ENCODE peak calls at places on chromosomes 6 and 20, in nine cellular contexts. Q, M, A, W, U, P, B, Z and E are unnamed samples.
A peak's percentile ranks its signal among the peaks of the same experiment; 100 is the strongest.

GRCh38 chr20:48791666-48792071 is 36.1 kb downstream of the PREX1 start:
- DNase-seq in Q (peak; percentile 62), M (no peak), A (no peak), W (peak; percentile 25), U (no peak), P (peak; percentile 81), B (no peak), Z (no peak), E (no peak)

GRCh38 chr20:51747182-51747911 is 20.8 kb downstream of the ATP9A start:
- DNase-seq in Q (no peak), M (peak; percentile 18), A (no peak), W (no peak), U (no peak), P (no peak), B (no peak), Z (no peak), E (no peak)

GRCh38 chr20:16125810-16126209 is 447.4 kb downstream of the KIF16B start:
- DNase-seq in Q (no peak), M (no peak), A (no peak), W (no peak), U (no peak), P (no peak), B (no peak), Z (no peak), E (no peak)

GRCh38 chr20:1375515-1375914 is 17.3 kb downstream of the FKBP1A start:
- DNase-seq in Q (peak; percentile 84), M (peak; percentile 71), A (no peak), W (no peak), U (no peak), P (peak; percentile 60), B (no peak), Z (peak; percentile 82), E (no peak)

GRCh38 chr6:130050230-130050629 is 31.8 kb downstream of the L3MBTL3 start:
- DNase-seq in Q (peak; percentile 47), M (no peak), A (no peak), W (no peak), U (no peak), P (peak; percentile 22), B (no peak), Z (no peak), E (no peak)

GRCh38 chr6:81758221-81758620 is 5.7 kb upstream of the TENT5A start:
- DNase-seq in Q (no peak), M (peak; percentile 76), A (no peak), W (no peak), U (no peak), P (no peak), B (no peak), Z (peak; percentile 58), E (no peak)

GRCh38 chr20:3238616-3239025 is 369 bp downstream of the SLC4A11 start:
- DNase-seq in Q (peak; percentile 54), M (peak; percentile 59), A (no peak), W (peak; percentile 39), U (peak; percentile 66), P (no peak), B (no peak), Z (peak; percentile 60), E (no peak)

GRCh38 chr6:7431594-7432390 is 42.2 kb downstream of the RIOK1 start:
- DNase-seq in Q (peak; percentile 5), M (no peak), A (no peak), W (no peak), U (no peak), P (no peak), B (no peak), Z (peak; percentile 40), E (no peak)

GRCh38 chr20:21157006-21157405 is 31.1 kb downstream of the KIZ start:
- DNase-seq in Q (no peak), M (no peak), A (no peak), W (no peak), U (no peak), P (no peak), B (no peak), Z (no peak), E (no peak)

GRCh38 chr20:22745194-22745500 is 160.8 kb upstream of the FOXA2 start:
- DNase-seq in Q (no peak), M (no peak), A (no peak), W (no peak), U (no peak), P (no peak), B (no peak), Z (no peak), E (no peak)

GRCh38 chr6:143549630-143550268 is 38.2 kb upstream of the FUCA2 start:
- DNase-seq in Q (no peak), M (no peak), A (peak; percentile 31), W (no peak), U (no peak), P (no peak), B (no peak), Z (no peak), E (peak; percentile 35)

GRCh38 chr6:134908906-134909516 is 40.9 kb downstream of the ALDH8A1 start:
- DNase-seq in Q (peak; percentile 97), M (peak; percentile 26), A (no peak), W (peak; percentile 91), U (no peak), P (peak; percentile 96), B (no peak), Z (peak; percentile 91), E (no peak)

GRCh38 chr6:40011844-40012243 is 77.6 kb upstream of the MOCS1 start:
- DNase-seq in Q (no peak), M (no peak), A (no peak), W (no peak), U (no peak), P (no peak), B (no peak), Z (no peak), E (no peak)

GRCh38 chr6:110566346-110567125 is 90.1 kb upstream of the SLC22A16 start:
- DNase-seq in Q (no peak), M (no peak), A (no peak), W (no peak), U (no peak), P (no peak), B (peak; percentile 71), Z (no peak), E (no peak)

DNA sequence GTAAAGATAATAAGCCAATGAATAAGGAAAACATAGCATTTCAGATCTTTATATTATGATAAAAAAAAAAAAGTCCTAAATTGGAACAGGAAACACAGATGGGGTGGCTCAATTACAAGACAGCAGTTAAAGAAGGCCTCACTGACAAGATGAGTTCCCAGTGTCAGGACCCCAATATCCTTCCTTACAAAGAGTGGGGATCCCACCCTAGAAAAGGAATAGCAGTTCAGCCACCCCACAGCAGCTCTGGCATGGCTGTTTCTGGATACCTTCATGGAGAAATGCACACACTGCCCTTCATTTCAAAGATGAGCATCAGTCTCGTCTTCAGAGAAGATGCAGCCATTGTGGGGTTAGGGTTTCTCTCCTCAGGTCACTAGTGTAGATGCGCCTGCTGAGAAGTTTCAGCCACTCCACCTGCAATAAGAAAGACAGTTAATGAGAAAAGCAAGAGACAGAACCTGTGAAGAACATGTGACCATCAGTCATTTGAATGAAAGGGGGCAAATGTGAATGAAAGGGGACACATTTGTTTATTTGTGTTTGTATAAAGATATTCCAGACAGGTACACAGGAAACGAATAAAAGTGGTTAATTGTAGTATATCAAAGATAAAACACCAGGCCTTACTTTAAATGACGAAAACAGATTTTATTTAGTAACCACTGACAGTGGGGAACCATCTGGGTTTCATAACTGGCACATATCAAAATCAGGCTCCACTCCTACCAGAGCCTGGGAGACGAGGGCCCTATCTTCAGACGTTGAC is 121.3 kb upstream of the PRSS16 start:
- DNase-seq in Q (no peak), M (no peak), A (no peak), W (no peak), U (no peak), P (no peak), B (no peak), Z (no peak), E (no peak)
- H3K4me3 ChIP-seq in Q (no peak overlapping the region), M (no peak overlapping the region), A (peak overlapping the region; percentile 72), W (no peak overlapping the region), U (peak overlapping the region; percentile 43), P (no peak overlapping the region), B (no peak overlapping the region), Z (no peak overlapping the region), E (peak overlapping the region; percentile 31)

GRCh38 chr6:139047677-139048076 is 19.1 kb downstream of the ABRACL start:
- DNase-seq in Q (no peak), M (no peak), A (no peak), W (no peak), U (no peak), P (no peak), B (no peak), Z (no peak), E (no peak)

GRCh38 chr6:139051396-139052070 is 23.0 kb downstream of the ABRACL start:
- DNase-seq in Q (no peak), M (no peak), A (no peak), W (no peak), U (no peak), P (no peak), B (no peak), Z (no peak), E (no peak)

GRCh38 chr6:139054001-139054400 is 25.5 kb downstream of the ABRACL start:
- DNase-seq in Q (no peak), M (no peak), A (no peak), W (no peak), U (no peak), P (no peak), B (no peak), Z (no peak), E (no peak)

DNA sequence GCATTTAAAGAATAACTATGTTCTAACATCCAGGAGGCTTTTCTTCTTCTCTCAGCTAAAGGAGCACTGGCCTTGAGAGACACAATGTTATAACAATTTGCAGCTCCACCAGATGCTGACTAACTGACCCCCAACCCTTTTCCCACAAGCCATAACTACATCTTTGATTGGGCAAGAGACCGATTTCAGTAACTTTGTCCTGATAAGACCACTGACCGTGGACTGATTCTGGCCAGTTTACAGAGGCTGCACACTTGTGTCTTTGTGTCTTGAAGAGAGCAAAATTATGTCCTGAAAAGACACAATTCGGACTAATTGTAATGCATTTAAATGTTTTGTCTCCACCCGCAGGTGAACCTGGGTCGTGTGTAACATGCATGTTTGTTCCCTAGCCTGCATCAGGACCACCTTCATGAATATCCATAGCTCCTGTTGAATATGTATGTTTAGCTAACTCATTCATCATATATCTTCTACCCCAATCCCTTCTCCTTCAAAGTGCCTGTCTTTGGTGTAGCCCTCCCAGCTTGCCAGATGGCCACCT is 22.3 kb downstream of the ABRACL start:
- DNase-seq in Q (no peak), M (peak; percentile 28), A (no peak), W (no peak), U (no peak), P (no peak), B (no peak), Z (no peak), E (no peak)
- TF ChIP-seq CTCF in Q (no peak), M (peak; percentile 13), A (no peak), W (no peak), U (no peak), P (no peak), B (no peak), Z (no peak), E (no peak)

GRCh38 chr6:20444786-20445271 is 43.1 kb downstream of the E2F3 start:
- DNase-seq in Q (no peak), M (no peak), A (no peak), W (no peak), U (no peak), P (no peak), B (no peak), Z (peak; percentile 17), E (no peak)
- H3K4me3 ChIP-seq in Q (no peak overlapping the region), M (no peak overlapping the region), A (no peak overlapping the region), W (no peak overlapping the region), U (no peak overlapping the region), P (no peak overlapping the region), B (no peak overlapping the region), Z (no peak overlapping the region), E (no peak overlapping the region)

DNA sequence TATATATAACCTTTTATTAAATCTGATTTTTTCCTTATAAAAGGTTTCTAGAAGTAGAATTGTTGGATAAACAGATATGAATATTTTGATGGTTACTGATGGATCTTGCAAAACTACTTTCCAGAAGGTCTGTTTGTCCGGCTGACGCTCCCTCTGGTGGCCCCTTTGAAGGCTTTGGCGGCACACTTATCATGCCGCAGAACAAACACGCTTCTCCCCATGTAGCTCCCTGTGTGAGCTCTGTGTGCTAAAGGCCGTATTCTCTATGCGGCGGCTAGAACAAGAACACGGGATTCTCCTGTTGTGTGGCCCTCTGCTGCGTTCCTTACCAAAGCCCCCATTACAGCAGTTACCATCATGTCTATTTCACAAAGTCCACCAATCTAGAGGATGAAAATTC is 30.0 kb downstream of the PPP1R3G start:
- DNase-seq in Q (peak; percentile 20), M (no peak), A (no peak), W (no peak), U (no peak), P (peak; percentile 74), B (no peak), Z (peak; percentile 39), E (no peak)
- TF ChIP-seq CTCF in Q (peak; percentile 25), M (no peak), A (no peak), W (no peak), U (no peak), P (peak; percentile 68), B (peak; percentile 32), Z (peak; percentile 39), E (no peak)